ENCODE peak calls at places on chromosomes 13 and 19, in nine cellular contexts. One of them, this sample, is unnamed.
A peak's percentile ranks its signal among the peaks of the same experiment; 100 is the strongest.

GRCh38 chr13:73449258-73449657 is 390.5 kb downstream of the KLF5 start:
- DNase-seq in stimulated activated CD8-positive, alpha-beta memory T cell treated with anti-CD3 and anti-CD28 coated beads, Interleukin-4, amount 100 ng/mL, for 1 hour: no peak
- DNase-seq in C1 segment of cervical spinal cord: no peak
- DNase-seq in activated naive CD4-positive, alpha-beta T cell: no peak
- DNase-seq in T-helper 17 cell: no peak
- DNase-seq in cardiac septum: no peak
- DNase-seq in OCI-LY7: no peak
- DNase-seq in amniotic stem cell: no peak
- DNase-seq in naive thymus-derived CD8-positive, alpha-beta T cell: no peak
- DNase-seq in this sample: no peak

GRCh38 chr13:41802684-41803554 is 158.0 kb downstream of the VWA8 start:
- DNase-seq in activated naive CD4-positive, alpha-beta T cell: no peak
- DNase-seq in amniotic stem cell: peak; percentile 17
- DNase-seq in cardiac septum: no peak
- DNase-seq in stimulated activated CD8-positive, alpha-beta memory T cell treated with anti-CD3 and anti-CD28 coated beads, Interleukin-4, amount 100 ng/mL, for 1 hour: no peak
- DNase-seq in naive thymus-derived CD8-positive, alpha-beta T cell: no peak
- DNase-seq in C1 segment of cervical spinal cord: no peak
- DNase-seq in T-helper 17 cell: no peak
- DNase-seq in OCI-LY7: no peak
- DNase-seq in this sample: no peak

GRCh38 chr13:36531746-36532486 is 99.6 kb downstream of the CCNA1 start:
- DNase-seq in activated naive CD4-positive, alpha-beta T cell: no peak
- DNase-seq in OCI-LY7: no peak
- DNase-seq in cardiac septum: no peak
- DNase-seq in C1 segment of cervical spinal cord: no peak
- DNase-seq in naive thymus-derived CD8-positive, alpha-beta T cell: no peak
- DNase-seq in stimulated activated CD8-positive, alpha-beta memory T cell treated with anti-CD3 and anti-CD28 coated beads, Interleukin-4, amount 100 ng/mL, for 1 hour: no peak
- DNase-seq in T-helper 17 cell: no peak
- DNase-seq in amniotic stem cell: peak; percentile 4
- DNase-seq in this sample: no peak

GRCh38 chr13:41763772-41764171 is 197.1 kb downstream of the VWA8 start:
- DNase-seq in activated naive CD4-positive, alpha-beta T cell: no peak
- DNase-seq in OCI-LY7: no peak
- DNase-seq in stimulated activated CD8-positive, alpha-beta memory T cell treated with anti-CD3 and anti-CD28 coated beads, Interleukin-4, amount 100 ng/mL, for 1 hour: no peak
- DNase-seq in T-helper 17 cell: no peak
- DNase-seq in amniotic stem cell: no peak
- DNase-seq in naive thymus-derived CD8-positive, alpha-beta T cell: no peak
- DNase-seq in cardiac septum: no peak
- DNase-seq in C1 segment of cervical spinal cord: no peak
- DNase-seq in this sample: no peak

GRCh38 chr19:35170359-35171061 is 16.0 kb downstream of the FXYD5 start:
- DNase-seq in stimulated activated CD8-positive, alpha-beta memory T cell treated with anti-CD3 and anti-CD28 coated beads, Interleukin-4, amount 100 ng/mL, for 1 hour: no peak
- DNase-seq in cardiac septum: no peak
- DNase-seq in C1 segment of cervical spinal cord: no peak
- DNase-seq in T-helper 17 cell: no peak
- DNase-seq in amniotic stem cell: no peak
- DNase-seq in activated naive CD4-positive, alpha-beta T cell: no peak
- DNase-seq in naive thymus-derived CD8-positive, alpha-beta T cell: no peak
- DNase-seq in OCI-LY7: no peak
- DNase-seq in this sample: no peak

GRCh38 chr19:6720369-6721112 is at the start of gene C3:
- DNase-seq in activated naive CD4-positive, alpha-beta T cell: no peak
- DNase-seq in C1 segment of cervical spinal cord: no peak
- DNase-seq in stimulated activated CD8-positive, alpha-beta memory T cell treated with anti-CD3 and anti-CD28 coated beads, Interleukin-4, amount 100 ng/mL, for 1 hour: no peak
- DNase-seq in cardiac septum: no peak
- DNase-seq in T-helper 17 cell: no peak
- DNase-seq in naive thymus-derived CD8-positive, alpha-beta T cell: no peak
- DNase-seq in amniotic stem cell: no peak
- DNase-seq in OCI-LY7: no peak
- DNase-seq in this sample: peak; percentile 47

GRCh38 chr13:48660356-48661076 is 6.8 kb downstream of the CYSLTR2 start:
- DNase-seq in OCI-LY7: no peak
- DNase-seq in amniotic stem cell: no peak
- DNase-seq in stimulated activated CD8-positive, alpha-beta memory T cell treated with anti-CD3 and anti-CD28 coated beads, Interleukin-4, amount 100 ng/mL, for 1 hour: no peak
- DNase-seq in activated naive CD4-positive, alpha-beta T cell: no peak
- DNase-seq in C1 segment of cervical spinal cord: no peak
- DNase-seq in cardiac septum: no peak
- DNase-seq in naive thymus-derived CD8-positive, alpha-beta T cell: no peak
- DNase-seq in T-helper 17 cell: no peak
- DNase-seq in this sample: no peak

GRCh38 chr13:97256343-97256783 is 34.2 kb downstream of the MBNL2 start:
- DNase-seq in C1 segment of cervical spinal cord: no peak
- DNase-seq in stimulated activated CD8-positive, alpha-beta memory T cell treated with anti-CD3 and anti-CD28 coated beads, Interleukin-4, amount 100 ng/mL, for 1 hour: no peak
- DNase-seq in T-helper 17 cell: no peak
- DNase-seq in amniotic stem cell: peak; percentile 90
- DNase-seq in OCI-LY7: no peak
- DNase-seq in cardiac septum: no peak
- DNase-seq in naive thymus-derived CD8-positive, alpha-beta T cell: no peak
- DNase-seq in activated naive CD4-positive, alpha-beta T cell: no peak
- DNase-seq in this sample: no peak

GRCh38 chr13:110519046-110519445 is 42.5 kb downstream of the RAB20 start:
- DNase-seq in OCI-LY7: no peak
- DNase-seq in amniotic stem cell: no peak
- DNase-seq in stimulated activated CD8-positive, alpha-beta memory T cell treated with anti-CD3 and anti-CD28 coated beads, Interleukin-4, amount 100 ng/mL, for 1 hour: no peak
- DNase-seq in cardiac septum: no peak
- DNase-seq in C1 segment of cervical spinal cord: no peak
- DNase-seq in naive thymus-derived CD8-positive, alpha-beta T cell: no peak
- DNase-seq in T-helper 17 cell: no peak
- DNase-seq in activated naive CD4-positive, alpha-beta T cell: no peak
- DNase-seq in this sample: no peak

GRCh38 chr13:80835902-80836301 is 495.0 kb upstream of the SPRY2 start:
- DNase-seq in OCI-LY7: no peak
- DNase-seq in C1 segment of cervical spinal cord: no peak
- DNase-seq in activated naive CD4-positive, alpha-beta T cell: no peak
- DNase-seq in naive thymus-derived CD8-positive, alpha-beta T cell: no peak
- DNase-seq in cardiac septum: no peak
- DNase-seq in amniotic stem cell: no peak
- DNase-seq in T-helper 17 cell: no peak
- DNase-seq in stimulated activated CD8-positive, alpha-beta memory T cell treated with anti-CD3 and anti-CD28 coated beads, Interleukin-4, amount 100 ng/mL, for 1 hour: no peak
- DNase-seq in this sample: no peak

GRCh38 chr13:46603165-46603603 is 50.2 kb downstream of the LRCH1 start:
- DNase-seq in T-helper 17 cell: no peak
- DNase-seq in naive thymus-derived CD8-positive, alpha-beta T cell: no peak
- DNase-seq in cardiac septum: no peak
- DNase-seq in stimulated activated CD8-positive, alpha-beta memory T cell treated with anti-CD3 and anti-CD28 coated beads, Interleukin-4, amount 100 ng/mL, for 1 hour: no peak
- DNase-seq in amniotic stem cell: no peak
- DNase-seq in OCI-LY7: peak; percentile 53
- DNase-seq in C1 segment of cervical spinal cord: no peak
- DNase-seq in activated naive CD4-positive, alpha-beta T cell: no peak
- DNase-seq in this sample: no peak

GRCh38 chr13:44425041-44425814 is 51.6 kb downstream of the SERP2 start:
- DNase-seq in amniotic stem cell: no peak
- DNase-seq in naive thymus-derived CD8-positive, alpha-beta T cell: no peak
- DNase-seq in C1 segment of cervical spinal cord: no peak
- DNase-seq in cardiac septum: peak; percentile 50
- DNase-seq in activated naive CD4-positive, alpha-beta T cell: no peak
- DNase-seq in stimulated activated CD8-positive, alpha-beta memory T cell treated with anti-CD3 and anti-CD28 coated beads, Interleukin-4, amount 100 ng/mL, for 1 hour: no peak
- DNase-seq in T-helper 17 cell: no peak
- DNase-seq in OCI-LY7: no peak
- DNase-seq in this sample: no peak

GRCh38 chr19:16459680-16460079 is 12.1 kb downstream of the EPS15L1 start:
- DNase-seq in T-helper 17 cell: no peak
- DNase-seq in amniotic stem cell: no peak
- DNase-seq in cardiac septum: no peak
- DNase-seq in C1 segment of cervical spinal cord: no peak
- DNase-seq in OCI-LY7: no peak
- DNase-seq in activated naive CD4-positive, alpha-beta T cell: no peak
- DNase-seq in naive thymus-derived CD8-positive, alpha-beta T cell: no peak
- DNase-seq in stimulated activated CD8-positive, alpha-beta memory T cell treated with anti-CD3 and anti-CD28 coated beads, Interleukin-4, amount 100 ng/mL, for 1 hour: no peak
- DNase-seq in this sample: no peak

GRCh38 chr19:4692275-4693077 is 22.3 kb upstream of the MYDGF start:
- DNase-seq in cardiac septum: no peak
- DNase-seq in T-helper 17 cell: no peak
- DNase-seq in OCI-LY7: no peak
- DNase-seq in amniotic stem cell: no peak
- DNase-seq in C1 segment of cervical spinal cord: no peak
- DNase-seq in activated naive CD4-positive, alpha-beta T cell: no peak
- DNase-seq in naive thymus-derived CD8-positive, alpha-beta T cell: no peak
- DNase-seq in stimulated activated CD8-positive, alpha-beta memory T cell treated with anti-CD3 and anti-CD28 coated beads, Interleukin-4, amount 100 ng/mL, for 1 hour: no peak
- DNase-seq in this sample: no peak

This sample was measured in omental fat pad.